ENCODE peak calls at places on chromosome 10, in six cellular contexts. One of them, this sample, is unnamed.
A peak's percentile ranks its signal among the peaks of the same experiment; 100 is the strongest.

GRCh38 chr10:102118867-102119266 is 1.3 kb downstream of the LDB1 start:
- DNase-seq in H1: no peak
- DNase-seq in IMR-90: peak; percentile 20
- DNase-seq in K562: no peak
- DNase-seq in HepG2: no peak
- DNase-seq in GM12878: no peak
- DNase-seq in this sample: no peak

GRCh38 chr10:123633106-123633505 is 33.0 kb upstream of the GPR26 start:
- DNase-seq in H1: no peak
- DNase-seq in IMR-90: no peak
- DNase-seq in K562: no peak
- DNase-seq in HepG2: no peak
- DNase-seq in GM12878: no peak
- DNase-seq in this sample: no peak

GRCh38 chr10:97546441-97547340 is 25.9 kb upstream of the ANKRD2 start:
- DNase-seq in H1: no peak
- DNase-seq in IMR-90: no peak
- DNase-seq in K562: no peak
- DNase-seq in HepG2: no peak
- DNase-seq in GM12878: no peak
- DNase-seq in this sample: no peak

GRCh38 chr10:132450466-132450824 is 53.4 kb downstream of the PWWP2B start:
- DNase-seq in H1: no peak
- DNase-seq in IMR-90: no peak
- DNase-seq in K562: no peak
- DNase-seq in HepG2: no peak
- DNase-seq in GM12878: no peak
- DNase-seq in this sample: no peak

GRCh38 chr10:70315276-70315675 is 31.5 kb upstream of the NPFFR1 start:
- DNase-seq in H1: no peak
- DNase-seq in IMR-90: no peak
- DNase-seq in K562: no peak
- DNase-seq in HepG2: no peak
- DNase-seq in GM12878: no peak
- DNase-seq in this sample: no peak

GRCh38 chr10:77328272-77328816 is 309.3 kb downstream of the KCNMA1 start:
- DNase-seq in H1: no peak
- DNase-seq in IMR-90: peak; percentile 48
- DNase-seq in K562: peak; percentile 15
- DNase-seq in HepG2: peak; percentile 10
- DNase-seq in GM12878: no peak
- DNase-seq in this sample: no peak

GRCh38 chr10:69649771-69650550 is 19.9 kb downstream of the FAM241B start:
- DNase-seq in H1: no peak
- DNase-seq in IMR-90: no peak
- DNase-seq in K562: no peak
- DNase-seq in HepG2: no peak
- DNase-seq in GM12878: no peak
- DNase-seq in this sample: no peak

GRCh38 chr10:75284097-75284485 is 48.3 kb upstream of the COMTD1 start:
- DNase-seq in H1: no peak
- DNase-seq in IMR-90: no peak
- DNase-seq in K562: no peak
- DNase-seq in HepG2: no peak
- DNase-seq in GM12878: no peak
- DNase-seq in this sample: no peak

GRCh38 chr10:104351067-104351681 is 2.5 kb upstream of the CFAP58 start:
- DNase-seq in H1: no peak
- DNase-seq in IMR-90: peak; percentile 75
- DNase-seq in K562: no peak
- DNase-seq in HepG2: no peak
- DNase-seq in GM12878: no peak
- DNase-seq in this sample: no peak

GRCh38 chr10:114526112-114526496 is 121.8 kb upstream of the AFAP1L2 start:
- DNase-seq in H1: no peak
- DNase-seq in IMR-90: peak; percentile 16
- DNase-seq in K562: no peak
- DNase-seq in HepG2: no peak
- DNase-seq in GM12878: peak; percentile 51
- DNase-seq in this sample: no peak

GRCh38 chr10:56537984-56538383 is 176.9 kb upstream of the ZWINT start:
- DNase-seq in H1: no peak
- DNase-seq in IMR-90: peak; percentile 27
- DNase-seq in K562: no peak
- DNase-seq in HepG2: peak; percentile 1
- DNase-seq in GM12878: no peak
- DNase-seq in this sample: no peak

GRCh38 chr10:28532223-28532508 is 752 bp upstream of the WAC start:
- DNase-seq in H1: no peak
- DNase-seq in IMR-90: no peak
- DNase-seq in K562: no peak
- DNase-seq in HepG2: peak; percentile 27
- DNase-seq in GM12878: no peak
- DNase-seq in this sample: no peak

GRCh38 chr10:18400911-18401260 is 250.5 kb downstream of the NSUN6 start:
- DNase-seq in H1: no peak
- DNase-seq in IMR-90: no peak
- DNase-seq in K562: no peak
- DNase-seq in HepG2: no peak
- DNase-seq in GM12878: no peak
- DNase-seq in this sample: peak; percentile 47

GRCh38 chr10:14536269-14536903 is 205.7 kb upstream of the FRMD4A start:
- DNase-seq in H1: no peak
- DNase-seq in IMR-90: no peak
- DNase-seq in K562: no peak
- DNase-seq in HepG2: peak; percentile 32
- DNase-seq in GM12878: no peak
- DNase-seq in this sample: no peak

GRCh38 chr10:57992321-57993077 is 275.2 kb downstream of the IPMK start:
- DNase-seq in H1: peak; percentile 13
- DNase-seq in IMR-90: peak; percentile 19
- DNase-seq in K562: no peak
- DNase-seq in HepG2: no peak
- DNase-seq in GM12878: no peak
- DNase-seq in this sample: no peak

GRCh38 chr10:75465110-75465509 is 33.7 kb downstream of the LRMDA start:
- DNase-seq in H1: no peak
- DNase-seq in IMR-90: no peak
- DNase-seq in K562: no peak
- DNase-seq in HepG2: no peak
- DNase-seq in GM12878: no peak
- DNase-seq in this sample: no peak

GRCh38 chr10:102312683-102313082 is 67.4 kb downstream of the GBF1 start:
- DNase-seq in H1: no peak
- DNase-seq in IMR-90: peak; percentile 59
- DNase-seq in K562: no peak
- DNase-seq in HepG2: no peak
- DNase-seq in GM12878: no peak
- DNase-seq in this sample: no peak

GRCh38 chr10:14671383-14671782 is 103.3 kb downstream of the FAM107B start:
- DNase-seq in H1: no peak
- DNase-seq in IMR-90: no peak
- DNase-seq in K562: no peak
- DNase-seq in HepG2: no peak
- DNase-seq in GM12878: no peak
- DNase-seq in this sample: no peak

GRCh38 chr10:113558336-113558735 is 5.5 kb downstream of the HABP2 start:
- DNase-seq in H1: peak; percentile 78
- DNase-seq in IMR-90: no peak
- DNase-seq in K562: no peak
- DNase-seq in HepG2: no peak
- DNase-seq in GM12878: no peak
- DNase-seq in this sample: no peak

GRCh38 chr10:87767253-87767652 is 50.8 kb downstream of the ATAD1 start:
- DNase-seq in H1: no peak
- DNase-seq in IMR-90: peak; percentile 47
- DNase-seq in K562: no peak
- DNase-seq in HepG2: no peak
- DNase-seq in GM12878: no peak
- DNase-seq in this sample: no peak

GRCh38 chr10:100043344-100043743 is 33.6 kb upstream of the DNMBP start:
- DNase-seq in H1: no peak
- DNase-seq in IMR-90: no peak
- DNase-seq in K562: no peak
- DNase-seq in HepG2: no peak
- DNase-seq in GM12878: no peak
- DNase-seq in this sample: no peak

GRCh38 chr10:3951993-3952392 is 167.0 kb upstream of the KLF6 start:
- DNase-seq in H1: no peak
- DNase-seq in IMR-90: no peak
- DNase-seq in K562: no peak
- DNase-seq in HepG2: no peak
- DNase-seq in GM12878: no peak
- DNase-seq in this sample: no peak

GRCh38 chr10:74145133-74145532 is 5.5 kb downstream of the AP3M1 start:
- DNase-seq in H1: no peak
- DNase-seq in IMR-90: peak; percentile 89
- DNase-seq in K562: no peak
- DNase-seq in HepG2: no peak
- DNase-seq in GM12878: no peak
- DNase-seq in this sample: no peak

GRCh38 chr10:72104472-72105097 is 16.2 kb upstream of the SPOCK2 start:
- DNase-seq in H1: no peak
- DNase-seq in IMR-90: no peak
- DNase-seq in K562: no peak
- DNase-seq in HepG2: no peak
- DNase-seq in GM12878: no peak
- DNase-seq in this sample: no peak

GRCh38 chr10:128047337-128047736 is 78.9 kb downstream of the MKI67 start:
- DNase-seq in H1: peak; percentile 15
- DNase-seq in IMR-90: no peak
- DNase-seq in K562: peak; percentile 27
- DNase-seq in HepG2: no peak
- DNase-seq in GM12878: peak; percentile 63
- DNase-seq in this sample: no peak

GRCh38 chr10:80187465-80188409 is 17.6 kb downstream of the ANXA11 start:
- DNase-seq in H1: no peak
- DNase-seq in IMR-90: no peak
- DNase-seq in K562: peak; percentile 73
- DNase-seq in HepG2: peak; percentile 13
- DNase-seq in GM12878: peak; percentile 56
- DNase-seq in this sample: no peak

GRCh38 chr10:422232-422631 is 267.2 kb downstream of the DIP2C start:
- DNase-seq in H1: no peak
- DNase-seq in IMR-90: no peak
- DNase-seq in K562: no peak
- DNase-seq in HepG2: no peak
- DNase-seq in GM12878: no peak
- DNase-seq in this sample: no peak

GRCh38 chr10:423167-423566 is 266.3 kb downstream of the DIP2C start:
- DNase-seq in H1: no peak
- DNase-seq in IMR-90: no peak
- DNase-seq in K562: no peak
- DNase-seq in HepG2: no peak
- DNase-seq in GM12878: no peak
- DNase-seq in this sample: no peak

GRCh38 chr10:421170-421569 is 268.3 kb downstream of the DIP2C start:
- DNase-seq in H1: no peak
- DNase-seq in IMR-90: no peak
- DNase-seq in K562: no peak
- DNase-seq in HepG2: no peak
- DNase-seq in GM12878: no peak
- DNase-seq in this sample: no peak

GRCh38 chr10:420154-421121 is 269.0 kb downstream of the DIP2C start:
- DNase-seq in H1: no peak
- DNase-seq in IMR-90: no peak
- DNase-seq in K562: no peak
- DNase-seq in HepG2: no peak
- DNase-seq in GM12878: no peak
- DNase-seq in this sample: no peak

GRCh38 chr10:422675-423074 is 266.8 kb downstream of the DIP2C start:
- DNase-seq in H1: no peak
- DNase-seq in IMR-90: no peak
- DNase-seq in K562: no peak
- DNase-seq in HepG2: no peak
- DNase-seq in GM12878: no peak
- DNase-seq in this sample: no peak
- H2AFZ ChIP-seq in H1: no peak overlapping the region
- H2AFZ ChIP-seq in IMR-90: no peak overlapping the region
- H2AFZ ChIP-seq in K562: no peak overlapping the region
- H2AFZ ChIP-seq in HepG2: no peak overlapping the region
- H2AFZ ChIP-seq in GM12878: no peak overlapping the region
- H2AFZ ChIP-seq in this sample: no peak overlapping the region

GRCh38 chr10:22027666-22028238 is 24.2 kb upstream of the DNAJC1 start:
- DNase-seq in H1: no peak
- DNase-seq in IMR-90: no peak
- DNase-seq in K562: no peak
- DNase-seq in HepG2: no peak
- DNase-seq in GM12878: no peak
- DNase-seq in this sample: no peak
- TF ChIP-seq USF2 in H1: no peak
- TF ChIP-seq USF2 in IMR-90: no peak
- TF ChIP-seq USF2 in K562: no peak
- TF ChIP-seq USF2 in HepG2: no peak
- TF ChIP-seq USF2 in GM12878: no peak
- TF ChIP-seq USF2 in this sample: no peak

GRCh38 chr10:21285742-21286311 is 239.7 kb downstream of the SKIDA1 start:
- DNase-seq in H1: no peak
- DNase-seq in IMR-90: peak; percentile 21
- DNase-seq in K562: no peak
- DNase-seq in HepG2: no peak
- DNase-seq in GM12878: no peak
- DNase-seq in this sample: no peak
- H2AFZ ChIP-seq in H1: no peak overlapping the region
- H2AFZ ChIP-seq in IMR-90: no peak overlapping the region
- H2AFZ ChIP-seq in K562: no peak overlapping the region
- H2AFZ ChIP-seq in HepG2: no peak overlapping the region
- H2AFZ ChIP-seq in GM12878: no peak overlapping the region
- H2AFZ ChIP-seq in this sample: no peak overlapping the region

DNA sequence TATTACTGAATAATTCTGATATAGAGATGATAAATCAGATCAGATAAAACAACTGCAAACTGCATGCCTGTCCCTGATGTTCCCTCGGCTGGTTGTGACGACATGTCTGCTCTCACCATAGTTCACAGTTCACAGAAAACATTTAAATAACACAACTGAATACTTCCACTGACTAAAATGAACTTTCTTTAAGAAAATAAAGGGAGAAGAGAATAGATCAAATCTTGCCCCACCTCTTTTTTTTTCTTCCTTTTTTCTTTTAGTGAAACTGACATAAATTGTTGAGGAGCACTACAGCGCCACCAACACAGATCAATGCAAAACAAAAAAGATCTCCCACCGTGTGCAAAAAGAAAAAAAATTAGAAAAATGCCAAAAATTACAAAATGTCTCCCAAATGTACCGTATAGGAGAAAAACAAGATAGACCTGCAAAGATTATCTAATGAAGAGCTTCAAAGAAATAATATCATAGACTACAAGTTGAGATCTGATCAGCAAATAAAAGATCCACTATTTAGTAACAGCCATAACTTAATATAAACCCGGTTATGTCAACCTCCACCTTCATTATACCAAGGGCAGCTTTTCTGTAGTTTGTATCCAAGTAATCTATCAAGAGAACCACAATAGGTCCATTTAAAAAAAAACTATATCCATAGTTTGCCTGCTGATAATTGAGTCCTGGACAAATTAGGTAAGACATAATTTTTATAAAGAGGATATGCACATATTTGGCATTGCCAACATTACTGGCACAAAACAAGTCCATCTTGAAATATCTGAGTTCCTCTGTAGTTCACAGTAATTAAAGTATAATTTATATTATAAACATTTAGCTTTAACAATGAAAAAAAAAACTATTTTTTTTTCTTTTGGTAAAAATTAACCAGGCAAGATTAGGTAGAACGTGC is 30.8 kb upstream of the EPC1 start:
- DNase-seq in H1: no peak
- DNase-seq in IMR-90: peak; percentile 45
- DNase-seq in K562: peak; percentile 46
- DNase-seq in HepG2: peak; percentile 37
- DNase-seq in GM12878: no peak
- DNase-seq in this sample: peak; percentile 37
- TF ChIP-seq USF2 in H1: no peak
- TF ChIP-seq USF2 in IMR-90: no peak
- TF ChIP-seq USF2 in K562: no peak
- TF ChIP-seq USF2 in HepG2: no peak
- TF ChIP-seq USF2 in GM12878: no peak
- TF ChIP-seq USF2 in this sample: no peak

This sample was measured in SK-N-SH.